ENCODE peak calls at places on chromosomes 16 and 17, in six cellular contexts. R, A, D, H, T and N are unnamed samples.
A peak's percentile ranks its signal among the peaks of the same experiment; 100 is the strongest.

GRCh38 chr17:38464723-38465419 is 36.6 kb downstream of the ARHGAP23 start:
- DNase-seq in R (peak; percentile 97), A (peak; percentile 94), D (peak; percentile 69), H (peak; percentile 79), T (peak; percentile 75), N (peak; percentile 91)

GRCh38 chr16:3235856-3236669 is 1.1 kb upstream of the ZNF200 start:
- DNase-seq in R (peak; percentile 70), A (no peak), D (no peak), H (no peak), T (peak; percentile 74), N (no peak)

GRCh38 chr17:1920948-1921351 is 91.1 kb downstream of the RPA1 start:
- DNase-seq in R (no peak), A (no peak), D (peak; percentile 62), H (no peak), T (no peak), N (no peak)

GRCh38 chr16:5903797-5904196 is 806.2 kb upstream of the EEF2KMT start:
- DNase-seq in R (no peak), A (no peak), D (no peak), H (no peak), T (no peak), N (no peak)

GRCh38 chr16:50367777-50368409 is 895 bp downstream of the BRD7 start:
- DNase-seq in R (no peak), A (no peak), D (no peak), H (no peak), T (no peak), N (no peak)

GRCh38 chr17:44014133-44014436 is 678 bp downstream of the TMEM101 start:
- DNase-seq in R (no peak), A (no peak), D (no peak), H (no peak), T (no peak), N (no peak)

GRCh38 chr17:39073916-39074315 is 77.5 kb downstream of the PLXDC1 start:
- DNase-seq in R (no peak), A (no peak), D (no peak), H (no peak), T (no peak), N (no peak)

GRCh38 chr16:19323596-19323995 is 38.1 kb downstream of the CLEC19A start:
- DNase-seq in R (no peak), A (no peak), D (no peak), H (no peak), T (no peak), N (no peak)

GRCh38 chr16:47705268-47705667 is 244.1 kb downstream of the PHKB start:
- DNase-seq in R (no peak), A (peak; percentile 15), D (no peak), H (no peak), T (no peak), N (no peak)

GRCh38 chr17:38403491-38403890 is 24.8 kb upstream of the ARHGAP23 start:
- DNase-seq in R (no peak), A (peak; percentile 20), D (no peak), H (no peak), T (no peak), N (peak; percentile 42)

GRCh38 chr17:57085448-57086068 is 512 bp downstream of the AKAP1 start:
- DNase-seq in R (peak; percentile 84), A (peak; percentile 23), D (no peak), H (peak; percentile 56), T (peak; percentile 89), N (peak; percentile 57)

GRCh38 chr16:8887438-8887765 is 5.3 kb downstream of the LITAFD start:
- DNase-seq in R (no peak), A (no peak), D (no peak), H (no peak), T (no peak), N (no peak)

GRCh38 chr17:35021520-35022380 is 41.4 kb downstream of the LIG3 start:
- DNase-seq in R (no peak), A (no peak), D (no peak), H (no peak), T (no peak), N (no peak)

GRCh38 chr17:35023538-35023937 is 40.0 kb downstream of the RFFL start:
- DNase-seq in R (no peak), A (no peak), D (no peak), H (no peak), T (no peak), N (no peak)

GRCh38 chr17:35019386-35020179 is 39.3 kb downstream of the LIG3 start:
- DNase-seq in R (no peak), A (no peak), D (no peak), H (no peak), T (no peak), N (no peak)

GRCh38 chr17:35025541-35025940 is 38.0 kb downstream of the RFFL start:
- DNase-seq in R (no peak), A (no peak), D (no peak), H (no peak), T (no peak), N (no peak)

GRCh38 chr17:35022536-35023063 is 40.9 kb downstream of the RFFL start:
- DNase-seq in R (peak; percentile 93), A (peak; percentile 87), D (no peak), H (peak; percentile 62), T (peak; percentile 84), N (peak; percentile 89)
- TF ChIP-seq POLR2A in R (no peak), A (peak; percentile 68), D (no peak), H (no peak), T (no peak), N (peak; percentile 44)

GRCh38 chr17:7260151-7260550 is 2.1 kb downstream of the CLDN7 start:
- DNase-seq in R (no peak), A (no peak), D (no peak), H (no peak), T (no peak), N (no peak)

GRCh38 chr17:7261377-7262191 is 694 bp downstream of the CLDN7 start:
- DNase-seq in R (no peak), A (no peak), D (no peak), H (no peak), T (no peak), N (no peak)

GRCh38 chr17:7259555-7259889 is 2.8 kb downstream of the CLDN7 start:
- DNase-seq in R (no peak), A (no peak), D (no peak), H (no peak), T (no peak), N (no peak)

GRCh38 chr17:7262192-7263070 is at the start of gene CLDN7:
- DNase-seq in R (no peak), A (no peak), D (peak; percentile 95), H (no peak), T (peak; percentile 93), N (no peak)

GRCh38 chr17:7260601-7261376 is 1.5 kb downstream of the CLDN7 start:
- DNase-seq in R (no peak), A (no peak), D (peak; percentile 86), H (no peak), T (peak; percentile 85), N (no peak)
- TF ChIP-seq POLR2A in R (no peak), A (no peak), D (no peak), H (no peak), T (peak; percentile 44), N (no peak)

DNA sequence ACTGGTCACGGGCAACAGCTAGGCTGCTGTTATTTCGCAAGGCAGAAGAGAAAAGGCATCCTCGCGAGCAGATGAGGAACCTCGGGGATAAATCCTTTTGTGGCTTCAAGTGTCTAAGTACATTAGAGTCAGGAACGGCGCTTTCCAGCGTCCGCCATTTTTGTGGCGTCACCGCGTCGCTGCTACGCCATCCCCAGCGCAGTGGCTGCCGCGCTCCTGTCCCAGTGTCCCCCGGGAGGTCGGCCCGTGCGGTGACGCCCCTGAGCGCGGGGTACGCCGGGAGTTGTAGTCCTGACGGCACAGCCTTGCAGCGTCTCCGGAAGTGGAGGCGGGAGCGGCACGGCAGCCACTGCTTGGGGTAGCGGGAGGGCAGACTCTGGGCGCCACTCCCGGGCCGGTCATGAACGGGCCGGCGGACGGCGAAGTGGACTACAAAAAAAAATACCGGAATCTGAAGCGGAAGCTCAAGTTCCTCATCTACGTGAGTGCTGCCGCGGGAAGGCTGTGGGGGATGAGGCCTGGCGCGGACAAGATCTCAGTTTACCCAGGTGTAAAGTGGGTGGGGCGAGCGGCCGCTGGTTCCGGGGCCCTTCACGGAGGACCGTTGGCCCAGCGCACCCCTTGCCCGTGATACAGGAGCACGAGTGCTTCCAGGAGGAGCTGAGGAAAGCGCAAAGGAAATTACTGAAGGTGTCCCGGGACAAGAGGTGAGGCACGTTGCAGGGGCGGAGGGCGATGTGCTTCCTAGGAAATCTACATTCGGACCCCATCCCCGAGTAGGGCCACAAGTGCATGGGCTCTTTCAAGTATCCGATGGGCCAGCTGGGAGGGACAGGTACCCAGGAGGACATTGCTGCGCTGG is at the start of gene INO80E:
- DNase-seq in R (peak; percentile 99), A (peak; percentile 93), D (peak; percentile 98), H (peak; percentile 97), T (peak; percentile 99), N (peak; percentile 99)
- TF ChIP-seq POLR2A in R (peak; percentile 8), A (peak; percentile 69), D (no peak), H (no peak), T (peak; percentile 45), N (peak; percentile 64)

DNA sequence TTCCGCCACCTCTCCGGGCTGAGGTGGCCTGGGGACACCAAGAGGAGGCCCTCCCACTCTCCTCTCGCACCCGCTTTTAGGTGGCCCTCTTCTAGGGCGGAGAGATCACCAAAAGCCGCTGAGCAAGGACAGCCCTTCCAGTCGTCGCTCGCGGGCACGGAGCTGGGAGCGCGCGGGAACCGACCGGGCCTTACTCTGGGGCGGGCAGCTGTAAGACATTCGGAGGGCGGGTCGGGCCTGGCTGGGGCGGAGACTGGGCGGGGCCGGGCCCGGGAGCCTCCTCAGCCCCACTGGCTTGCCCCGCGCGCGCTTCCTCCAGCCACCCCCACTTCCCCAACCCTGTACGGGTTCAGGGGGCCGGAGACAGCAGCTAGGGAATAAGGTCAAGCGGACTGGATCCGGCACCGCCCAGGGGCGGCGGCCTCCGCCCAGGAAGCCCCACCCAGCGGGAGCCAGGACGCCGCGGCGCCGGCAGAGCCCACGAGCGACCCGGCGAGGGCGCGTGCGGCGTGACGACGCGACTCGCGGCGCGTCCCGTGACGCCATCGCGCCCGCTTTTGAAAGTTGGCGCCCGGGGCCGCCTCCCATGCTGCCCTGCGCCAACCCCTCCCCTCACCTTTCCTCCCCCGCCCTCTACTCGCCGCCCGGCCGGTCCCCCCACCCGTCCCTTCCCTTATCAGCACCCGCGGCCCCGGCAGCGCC is 351 bp upstream of the CTCF start:
- DNase-seq in R (peak; percentile 98), A (peak; percentile 95), D (peak; percentile 95), H (peak; percentile 96), T (peak; percentile 99), N (peak; percentile 81)
- TF ChIP-seq POLR2A in R (peak; percentile 52), A (no peak), D (no peak), H (no peak), T (peak; percentile 51), N (peak; percentile 71)

DNA sequence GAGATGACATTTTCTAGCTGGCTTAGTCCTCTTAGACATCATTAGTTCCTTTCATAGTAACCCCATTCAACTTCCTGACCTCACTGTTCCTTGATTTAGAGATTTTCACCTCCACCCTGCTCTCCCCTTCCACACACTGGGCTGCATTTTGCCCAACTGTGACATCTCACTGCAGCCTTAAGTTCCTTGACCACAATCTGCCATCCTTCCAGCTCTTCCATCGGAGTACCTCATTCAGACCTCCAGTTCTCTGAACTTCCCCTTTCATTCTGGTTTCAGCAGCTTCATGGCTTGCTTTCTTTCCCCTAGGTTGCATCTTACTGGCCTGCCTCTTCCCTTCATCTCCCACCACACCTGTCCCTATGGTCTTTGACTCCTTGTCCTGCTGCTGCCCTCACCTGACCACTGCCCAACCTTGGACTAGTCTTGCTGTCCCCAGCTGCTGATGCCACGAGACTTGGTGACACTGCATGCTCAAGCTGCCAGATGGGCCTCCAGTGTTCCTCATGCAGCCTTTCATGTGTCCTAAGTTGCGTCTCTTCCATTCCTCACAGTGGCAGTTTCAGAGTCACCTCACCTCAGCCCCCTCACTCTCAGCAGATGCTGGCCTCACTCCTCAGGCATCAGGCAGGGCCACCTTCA is 40.8 kb downstream of the NUP88 start:
- DNase-seq in R (no peak), A (no peak), D (no peak), H (no peak), T (no peak), N (no peak)
- TF ChIP-seq POLR2A in R (no peak), A (no peak), D (no peak), H (no peak), T (no peak), N (no peak)